ENCODE peak calls at places on chromosomes 1 and 21, in seven cellular contexts. J is SK-N-SH, D is adipocyte, P is Peyer's patch, I is stomach, K is thoracic aorta, B is small intestine. A is an unnamed sample. For H3K36me3, the result is how much of the 10 kb centered on the place peaks cover.

GRCh38 chr21:45923146-45923545 is 58.4 kb upstream of the COL6A1 start:
- DNase-seq in J (peak), D (peak), P (peak), I (peak), K (no peak), B (peak), A (peak)

GRCh38 chr1:106676021-106676420 is 380.5 kb upstream of the PRMT6 start:
- DNase-seq in J (no peak), D (peak), P (no peak), I (no peak), K (no peak), B (no peak), A (no peak)

GRCh38 chr1:108816049-108816882 is 40.6 kb downstream of the AKNAD1 start:
- DNase-seq in J (peak), D (peak), P (no peak), I (peak), K (peak), B (peak), A (no peak)

GRCh38 chr1:100530901-100531487 is 6.9 kb upstream of the GPR88 start:
- DNase-seq in J (no peak), D (peak), P (no peak), I (peak), K (no peak), B (peak), A (peak)

GRCh38 chr1:206489980-206490534 is 17.3 kb upstream of the RASSF5 start:
- DNase-seq in J (peak), D (peak), P (peak), I (peak), K (no peak), B (peak), A (peak)

GRCh38 chr1:119986007-119986497 is 83.4 kb downstream of the NOTCH2 start:
- DNase-seq in J (no peak), D (no peak), P (no peak), I (no peak), K (no peak), B (no peak), A (no peak)

GRCh38 chr1:33032126-33032869 is 4.4 kb downstream of the AK2 start:
- DNase-seq in J (no peak), D (peak), P (no peak), I (no peak), K (no peak), B (no peak), A (no peak)

GRCh38 chr1:11342677-11343076 is 69.7 kb downstream of the UBIAD1 start:
- DNase-seq in J (peak), D (no peak), P (no peak), I (no peak), K (no peak), B (peak), A (no peak)

GRCh38 chr1:178183796-178184195 is 89.9 kb downstream of the RASAL2 start:
- DNase-seq in J (no peak), D (no peak), P (no peak), I (no peak), K (no peak), B (no peak), A (no peak)

GRCh38 chr1:236904874-236905741 is 99.1 kb downstream of the MT1HL1 start:
- DNase-seq in J (no peak), D (peak), P (no peak), I (no peak), K (no peak), B (peak), A (no peak)

GRCh38 chr1:203227684-203228083 is 1.8 kb downstream of the CHIT1 start:
- DNase-seq in J (no peak), D (no peak), P (no peak), I (no peak), K (no peak), B (no peak), A (no peak)

GRCh38 chr1:69967245-69967766 is 238.1 kb downstream of the LRRC40 start:
- DNase-seq in J (no peak), D (peak), P (no peak), I (no peak), K (no peak), B (no peak), A (no peak)

GRCh38 chr1:60987904-60988303 is 94.5 kb upstream of the NFIA start:
- DNase-seq in J (no peak), D (no peak), P (no peak), I (no peak), K (no peak), B (no peak), A (no peak)

GRCh38 chr21:28961927-28962326 is 30.8 kb downstream of the LTN1 start:
- DNase-seq in J (no peak), D (no peak), P (no peak), I (no peak), K (no peak), B (no peak), A (no peak)

GRCh38 chr1:192011525-192011924 is 146.7 kb upstream of the RGS18 start:
- DNase-seq in J (no peak), D (no peak), P (no peak), I (no peak), K (no peak), B (no peak), A (no peak)

GRCh38 chr1:21508580-21509350 is 458 bp upstream of the ALPL start:
- DNase-seq in J (peak), D (peak), P (peak), I (peak), K (no peak), B (peak), A (peak)

GRCh38 chr1:206682111-206682510 is 2.6 kb upstream of the MAPKAPK2 start:
- DNase-seq in J (no peak), D (no peak), P (no peak), I (no peak), K (no peak), B (peak), A (no peak)

GRCh38 chr1:210624722-210625121 is 296.0 kb downstream of the HHAT start:
- DNase-seq in J (peak), D (no peak), P (no peak), I (no peak), K (no peak), B (no peak), A (no peak)

GRCh38 chr21:42684109-42684916 is 30.9 kb downstream of the PDE9A start:
- DNase-seq in J (no peak), D (no peak), P (no peak), I (no peak), K (no peak), B (no peak), A (no peak)

GRCh38 chr1:71521655-71522264 is 440.9 kb upstream of the ZRANB2 start:
- DNase-seq in J (peak), D (peak), P (no peak), I (peak), K (no peak), B (peak), A (no peak)

GRCh38 chr1:108815566-108815965 is 41.3 kb downstream of the AKNAD1 start:
- DNase-seq in J (no peak), D (peak), P (no peak), I (no peak), K (no peak), B (no peak), A (no peak)

GRCh38 chr1:210438928-210439841 is 110.5 kb downstream of the HHAT start:
- DNase-seq in J (no peak), D (peak), P (no peak), I (no peak), K (no peak), B (no peak), A (no peak)

GRCh38 chr1:180117764-180118116 is 36.9 kb upstream of the QSOX1 start:
- DNase-seq in J (no peak), D (peak), P (no peak), I (no peak), K (no peak), B (no peak), A (no peak)

GRCh38 chr1:57017717-57018116 is 51.9 kb upstream of the C8B start:
- DNase-seq in J (no peak), D (no peak), P (no peak), I (no peak), K (no peak), B (no peak), A (no peak)

GRCh38 chr1:42046772-42047552 is 106.2 kb upstream of the GUCA2B start:
- DNase-seq in J (peak), D (no peak), P (no peak), I (no peak), K (no peak), B (peak), A (no peak)

GRCh38 chr1:77271851-77272250 is 10.0 kb upstream of the AK5 start:
- DNase-seq in J (no peak), D (peak), P (no peak), I (no peak), K (no peak), B (no peak), A (no peak)

GRCh38 chr1:238517710-238518109 is 627.0 kb upstream of the ZP4 start:
- DNase-seq in J (no peak), D (no peak), P (no peak), I (no peak), K (no peak), B (no peak), A (no peak)

GRCh38 chr1:224067207-224067606 is 46.7 kb upstream of the FBXO28 start:
- DNase-seq in J (no peak), D (no peak), P (no peak), I (no peak), K (no peak), B (no peak), A (no peak)

GRCh38 chr1:215185067-215185620 is 102.6 kb downstream of the KCNK2 start:
- DNase-seq in J (no peak), D (no peak), P (no peak), I (no peak), K (no peak), B (no peak), A (no peak)

GRCh38 chr1:2628933-2629626 is 3.7 kb downstream of the MMEL1 start:
- DNase-seq in J (peak), D (no peak), P (no peak), I (no peak), K (no peak), B (no peak), A (no peak)

GRCh38 chr1:2630498-2631135 is 2.2 kb downstream of the MMEL1 start:
- DNase-seq in J (no peak), D (no peak), P (no peak), I (no peak), K (no peak), B (no peak), A (no peak)

GRCh38 chr1:2627746-2628145 is 5.1 kb downstream of the MMEL1 start:
- DNase-seq in J (no peak), D (no peak), P (no peak), I (no peak), K (no peak), B (no peak), A (no peak)

GRCh38 chr1:2629627-2630497 is 3.0 kb downstream of the MMEL1 start:
- DNase-seq in J (no peak), D (no peak), P (no peak), I (no peak), K (no peak), B (no peak), A (no peak)

GRCh38 chr1:2628191-2628932 is 4.5 kb downstream of the MMEL1 start:
- DNase-seq in J (peak), D (no peak), P (no peak), I (no peak), K (no peak), B (no peak), A (no peak)
- H3K4me3 ChIP-seq in J (no peak), D (no peak), P (no peak), I (no peak), K (no peak), B (peak), A (no peak)

GRCh38 chr1:166843769-166844596 is 4.7 kb downstream of the POGK start:
- DNase-seq in J (no peak), D (no peak), P (no peak), I (peak), K (no peak), B (peak), A (no peak)
- H3K36me3 ChIP-seq in J (half or more), D (half or more), P (under half), I (half or more), K (under half), B (under half), A (under half)

DNA sequence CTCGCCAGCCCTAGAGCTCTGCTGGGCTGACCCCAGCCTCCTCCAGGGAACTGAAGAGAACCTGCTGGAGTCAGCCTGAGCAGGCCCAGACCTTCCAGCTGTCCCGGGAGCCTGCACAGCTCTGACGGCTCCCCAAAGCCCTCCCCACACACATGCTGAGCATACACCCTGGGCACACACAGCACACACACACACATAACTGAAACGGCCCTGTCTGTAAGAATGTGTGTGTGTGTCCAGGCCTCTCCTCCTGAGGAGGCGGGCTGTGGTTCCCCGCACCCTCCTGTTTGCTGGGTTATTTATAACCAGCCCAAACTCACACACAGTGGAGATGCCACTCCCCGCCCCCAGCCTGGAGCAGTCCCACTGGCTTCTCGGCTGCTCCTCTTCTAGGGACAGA is 20.2 kb downstream of the SDC3 start:
- DNase-seq in J (no peak), D (peak), P (no peak), I (no peak), K (peak), B (no peak), A (no peak)
- H3K4me3 ChIP-seq in J (no peak), D (no peak), P (no peak), I (no peak), K (peak), B (no peak), A (no peak)

GRCh38 chr1:232150770-232151548 is 479.0 kb downstream of the SIPA1L2 start:
- DNase-seq in J (no peak), D (no peak), P (no peak), I (no peak), K (no peak), B (no peak), A (no peak)
- H3K36me3 ChIP-seq in J (under half), D (under half), P (under half), I (under half), K (under half), B (under half), A (under half)

GRCh38 chr21:35046880-35047229 is 2.2 kb downstream of the RUNX1 start:
- DNase-seq in J (no peak), D (peak), P (no peak), I (no peak), K (no peak), B (no peak), A (no peak)
- H3K4me3 ChIP-seq in J (peak), D (peak), P (peak), I (peak), K (peak), B (peak), A (peak)

GRCh38 chr1:8600336-8600735 is 217.1 kb downstream of the RERE start:
- DNase-seq in J (no peak), D (no peak), P (no peak), I (no peak), K (no peak), B (no peak), A (no peak)
- H3K36me3 ChIP-seq in J (under half), D (under half), P (under half), I (under half), K (under half), B (under half), A (under half)

GRCh38 chr21:37737497-37737896 is 178.8 kb downstream of the KCNJ6 start:
- DNase-seq in J (no peak), D (no peak), P (no peak), I (no peak), K (no peak), B (no peak), A (no peak)

GRCh38 chr21:37737996-37738395 is 178.3 kb downstream of the KCNJ6 start:
- DNase-seq in J (no peak), D (no peak), P (no peak), I (no peak), K (no peak), B (no peak), A (no peak)

GRCh38 chr21:37742115-37742514 is 174.1 kb downstream of the KCNJ6 start:
- DNase-seq in J (no peak), D (no peak), P (no peak), I (no peak), K (no peak), B (no peak), A (no peak)

GRCh38 chr21:37746849-37747248 is 169.4 kb downstream of the KCNJ6 start:
- DNase-seq in J (no peak), D (no peak), P (no peak), I (no peak), K (no peak), B (no peak), A (no peak)

DNA sequence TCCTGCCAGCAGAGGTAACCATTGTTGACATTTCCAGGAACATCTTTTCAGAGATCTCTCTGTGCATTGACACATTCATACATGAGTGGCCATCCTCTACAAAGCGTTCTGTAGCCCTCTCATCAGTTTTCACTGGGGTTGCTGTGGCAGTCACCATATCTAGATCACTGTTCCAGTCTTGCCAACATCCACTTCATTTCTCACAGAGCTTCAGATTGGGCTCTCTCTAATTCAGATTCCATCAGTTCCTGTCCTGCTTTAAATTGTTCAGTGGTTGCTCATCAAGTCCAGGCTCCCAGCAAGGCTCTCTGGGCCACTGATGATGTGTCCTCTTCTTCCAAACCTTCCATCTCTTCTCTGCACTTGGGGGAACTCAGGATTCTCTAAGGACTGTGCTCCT is 173.7 kb downstream of the KCNJ6 start:
- DNase-seq in J (no peak), D (peak), P (no peak), I (no peak), K (no peak), B (no peak), A (no peak)
- H3K4me3 ChIP-seq in J (no peak), D (no peak), P (no peak), I (no peak), K (no peak), B (no peak), A (no peak)

GRCh38 chr1:246554201-246554600 is 11.9 kb downstream of the TFB2M start:
- DNase-seq in J (no peak), D (no peak), P (no peak), I (no peak), K (no peak), B (no peak), A (no peak)

GRCh38 chr1:246549665-246550064 is 16.4 kb downstream of the TFB2M start:
- DNase-seq in J (no peak), D (no peak), P (no peak), I (no peak), K (no peak), B (no peak), A (no peak)

GRCh38 chr1:246558041-246558440 is 8.0 kb downstream of the TFB2M start:
- DNase-seq in J (no peak), D (no peak), P (no peak), I (no peak), K (no peak), B (no peak), A (no peak)

GRCh38 chr1:246550402-246550801 is 15.7 kb downstream of the TFB2M start:
- DNase-seq in J (no peak), D (no peak), P (no peak), I (no peak), K (no peak), B (no peak), A (no peak)

GRCh38 chr1:246552110-246552509 is 14.0 kb downstream of the TFB2M start:
- DNase-seq in J (no peak), D (no peak), P (no peak), I (no peak), K (no peak), B (no peak), A (no peak)
- H3K36me3 ChIP-seq in J (half or more), D (half or more), P (under half), I (half or more), K (under half), B (under half), A (under half)